ENCODE peak calls at places on chromosomes 5 and 9, in four cellular contexts. One of them, this sample, is unnamed.

GRCh38 chr9:104280216-104280585 is 186.1 kb downstream of the SMC2 start:
- DNase-seq in right cardiac atrium: no peak
- DNase-seq in naive thymus-derived CD4-positive, alpha-beta T cell: no peak
- DNase-seq in sigmoid colon: no peak
- DNase-seq in this sample: no peak

GRCh38 chr5:170408866-170409265 is 19.7 kb upstream of the KCNMB1 start:
- DNase-seq in right cardiac atrium: no peak
- DNase-seq in naive thymus-derived CD4-positive, alpha-beta T cell: no peak
- DNase-seq in sigmoid colon: no peak
- DNase-seq in this sample: no peak

GRCh38 chr9:121816845-121817450 is 165.5 kb downstream of the DAB2IP start:
- DNase-seq in right cardiac atrium: no peak
- DNase-seq in naive thymus-derived CD4-positive, alpha-beta T cell: no peak
- DNase-seq in sigmoid colon: no peak
- DNase-seq in this sample: peak

GRCh38 chr5:144203750-144204596 is 33.3 kb downstream of the KCTD16 start:
- DNase-seq in right cardiac atrium: no peak
- DNase-seq in naive thymus-derived CD4-positive, alpha-beta T cell: peak
- DNase-seq in sigmoid colon: no peak
- DNase-seq in this sample: no peak

GRCh38 chr5:179227196-179227577 is 118.1 kb downstream of the ADAMTS2 start:
- DNase-seq in right cardiac atrium: peak
- DNase-seq in naive thymus-derived CD4-positive, alpha-beta T cell: no peak
- DNase-seq in sigmoid colon: peak
- DNase-seq in this sample: no peak

GRCh38 chr9:133953976-133954709 is 38.0 kb downstream of the VAV2 start:
- DNase-seq in right cardiac atrium: peak
- DNase-seq in naive thymus-derived CD4-positive, alpha-beta T cell: no peak
- DNase-seq in sigmoid colon: no peak
- DNase-seq in this sample: no peak

GRCh38 chr5:148491793-148492184 is 108.0 kb downstream of the FBXO38 start:
- DNase-seq in right cardiac atrium: no peak
- DNase-seq in naive thymus-derived CD4-positive, alpha-beta T cell: no peak
- DNase-seq in sigmoid colon: no peak
- DNase-seq in this sample: no peak

GRCh38 chr9:92191801-92192200 is 76.6 kb upstream of the SPTLC1 start:
- DNase-seq in right cardiac atrium: no peak
- DNase-seq in naive thymus-derived CD4-positive, alpha-beta T cell: no peak
- DNase-seq in sigmoid colon: no peak
- DNase-seq in this sample: no peak

DNA sequence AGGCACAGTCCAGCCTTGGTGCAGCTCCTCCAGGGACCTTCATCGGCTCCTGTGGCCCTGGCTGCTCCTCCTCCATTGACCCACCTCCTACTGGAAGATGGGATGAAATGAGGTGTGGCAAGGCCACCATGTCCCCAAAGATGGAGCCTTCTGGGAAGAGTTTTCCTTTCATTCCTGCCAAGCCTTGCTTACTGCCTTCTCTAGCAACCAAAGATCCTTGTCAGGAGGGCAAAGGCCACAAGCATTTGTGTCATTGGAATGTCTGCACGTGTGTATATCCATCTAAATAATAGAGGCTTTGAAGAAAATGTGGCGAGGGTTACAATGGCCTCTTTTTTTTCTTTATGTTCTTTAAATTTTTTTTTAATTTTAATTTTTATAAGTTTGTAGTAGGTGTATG is 313.5 kb downstream of the ARHGEF28 start:
- DNase-seq in right cardiac atrium: no peak
- DNase-seq in naive thymus-derived CD4-positive, alpha-beta T cell: no peak
- DNase-seq in sigmoid colon: no peak
- DNase-seq in this sample: no peak
- H3K4me3 ChIP-seq in right cardiac atrium: no peak
- H3K4me3 ChIP-seq in naive thymus-derived CD4-positive, alpha-beta T cell: no peak
- H3K4me3 ChIP-seq in sigmoid colon: no peak
- H3K4me3 ChIP-seq in this sample: no peak

DNA sequence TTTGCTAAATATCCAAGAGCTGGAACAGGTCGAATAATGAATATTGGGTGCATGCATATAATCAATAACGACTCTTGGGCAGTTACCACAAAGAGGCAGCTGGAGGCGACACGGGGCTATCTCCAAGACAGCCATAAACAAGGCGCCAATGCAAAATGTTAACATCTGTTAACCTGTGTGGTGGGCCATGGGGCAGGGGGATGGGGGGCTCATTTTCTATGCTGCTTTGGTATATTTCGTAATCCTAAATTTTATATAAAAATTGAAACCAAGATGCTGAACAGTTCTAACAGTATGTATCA is 1.3 kb upstream of the RNF44 start:
- DNase-seq in right cardiac atrium: no peak
- DNase-seq in naive thymus-derived CD4-positive, alpha-beta T cell: no peak
- DNase-seq in sigmoid colon: no peak
- DNase-seq in this sample: no peak
- H3K4me3 ChIP-seq in right cardiac atrium: no peak
- H3K4me3 ChIP-seq in naive thymus-derived CD4-positive, alpha-beta T cell: peak
- H3K4me3 ChIP-seq in sigmoid colon: peak
- H3K4me3 ChIP-seq in this sample: peak

GRCh38 chr5:132408456-132408855 is 38.9 kb downstream of the SLC22A5 start:
- DNase-seq in right cardiac atrium: no peak
- DNase-seq in naive thymus-derived CD4-positive, alpha-beta T cell: no peak
- DNase-seq in sigmoid colon: no peak
- DNase-seq in this sample: peak

GRCh38 chr5:132411382-132411925 is 41.9 kb downstream of the SLC22A5 start:
- DNase-seq in right cardiac atrium: peak
- DNase-seq in naive thymus-derived CD4-positive, alpha-beta T cell: peak
- DNase-seq in sigmoid colon: no peak
- DNase-seq in this sample: peak

GRCh38 chr5:132410451-132411381 is 41.2 kb downstream of the SLC22A5 start:
- DNase-seq in right cardiac atrium: peak
- DNase-seq in naive thymus-derived CD4-positive, alpha-beta T cell: peak
- DNase-seq in sigmoid colon: peak
- DNase-seq in this sample: peak

GRCh38 chr5:132407970-132408369 is 38.5 kb downstream of the SLC22A5 start:
- DNase-seq in right cardiac atrium: no peak
- DNase-seq in naive thymus-derived CD4-positive, alpha-beta T cell: no peak
- DNase-seq in sigmoid colon: no peak
- DNase-seq in this sample: peak

GRCh38 chr5:132408965-132409364 is 39.5 kb downstream of the SLC22A5 start:
- DNase-seq in right cardiac atrium: no peak
- DNase-seq in naive thymus-derived CD4-positive, alpha-beta T cell: no peak
- DNase-seq in sigmoid colon: no peak
- DNase-seq in this sample: peak
- H3K4me3 ChIP-seq in right cardiac atrium: no peak
- H3K4me3 ChIP-seq in naive thymus-derived CD4-positive, alpha-beta T cell: peak
- H3K4me3 ChIP-seq in sigmoid colon: no peak
- H3K4me3 ChIP-seq in this sample: no peak

DNA sequence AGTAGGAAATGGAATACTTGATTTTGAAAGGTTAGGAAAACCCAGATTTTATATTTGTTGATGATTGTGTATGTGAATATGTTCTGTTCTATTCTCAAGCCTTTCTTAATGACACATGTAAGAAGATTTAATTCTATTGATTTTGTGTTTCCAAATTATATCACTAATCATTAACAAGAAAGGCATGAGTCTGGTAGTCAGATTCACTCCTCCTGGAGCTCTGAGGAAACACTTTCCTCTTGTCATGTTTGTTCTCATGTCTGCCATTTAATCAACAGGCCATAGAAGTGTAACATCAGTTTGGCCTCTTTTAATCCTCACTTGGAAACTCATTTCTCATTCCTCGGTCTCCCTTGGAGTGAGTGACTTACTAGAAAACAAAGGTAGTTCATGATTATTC is 40.6 kb upstream of the F2R start:
- DNase-seq in right cardiac atrium: no peak
- DNase-seq in naive thymus-derived CD4-positive, alpha-beta T cell: no peak
- DNase-seq in sigmoid colon: no peak
- DNase-seq in this sample: no peak
- H3K4me3 ChIP-seq in right cardiac atrium: no peak
- H3K4me3 ChIP-seq in naive thymus-derived CD4-positive, alpha-beta T cell: no peak
- H3K4me3 ChIP-seq in sigmoid colon: no peak
- H3K4me3 ChIP-seq in this sample: no peak